ENCODE peak calls at places on chromosomes 5 and 9, in seven cellular contexts. D is AG04449, F is heart left ventricle, S is tibial artery, K is right atrium auricular region, U is tibial nerve, V is esophagus squamous epithelium. R is an unnamed sample.

GRCh38 chr5:143186623-143187022 is 216.9 kb downstream of the NR3C1 start:
- DNase-seq in D (no peak), F (no peak), S (no peak), K (no peak), U (no peak), V (no peak), R (no peak)

GRCh38 chr5:173581408-173582197 is 34.8 kb downstream of the BOD1 start:
- DNase-seq in D (no peak), F (no peak), S (no peak), K (no peak), U (no peak), V (no peak), R (no peak)

GRCh38 chr9:132647355-132647754 is 22.4 kb downstream of the DDX31 start:
- DNase-seq in D (peak; percentile 96), F (no peak), S (no peak), K (no peak), U (no peak), V (no peak), R (peak; percentile 98)

GRCh38 chr5:168851902-168852321 is 272.7 kb upstream of the PANK3 start:
- DNase-seq in D (peak; percentile 79), F (no peak), S (no peak), K (no peak), U (no peak), V (no peak), R (peak; percentile 72)

GRCh38 chr5:67437905-67438845 is 241.6 kb upstream of the CD180 start:
- DNase-seq in D (no peak), F (no peak), S (no peak), K (no peak), U (no peak), V (no peak), R (no peak)

GRCh38 chr5:152676177-152676576 is 271.1 kb upstream of the NMUR2 start:
- DNase-seq in D (no peak), F (no peak), S (no peak), K (no peak), U (no peak), V (no peak), R (no peak)

GRCh38 chr5:41510176-41510831 is at the start of gene PLCXD3:
- DNase-seq in D (no peak), F (peak; percentile 65), S (peak; percentile 28), K (peak; percentile 64), U (no peak), V (no peak), R (no peak)

GRCh38 chr9:76581752-76582151 is 122.8 kb downstream of the GCNT1 start:
- DNase-seq in D (no peak), F (no peak), S (no peak), K (peak; percentile 42), U (no peak), V (no peak), R (no peak)

GRCh38 chr5:149940077-149940574 is 4.5 kb downstream of the PDE6A start:
- DNase-seq in D (no peak), F (no peak), S (no peak), K (no peak), U (no peak), V (no peak), R (no peak)

GRCh38 chr5:123582570-123583293 is 70.8 kb downstream of the CSNK1G3 start:
- DNase-seq in D (no peak), F (no peak), S (no peak), K (no peak), U (no peak), V (no peak), R (no peak)

GRCh38 chr9:128617943-128618342 is 38.7 kb downstream of the DYNC2I2 start:
- DNase-seq in D (no peak), F (no peak), S (no peak), K (no peak), U (no peak), V (no peak), R (no peak)

GRCh38 chr5:72558383-72558782 is 51.2 kb upstream of the ZNF366 start:
- DNase-seq in D (no peak), F (no peak), S (no peak), K (no peak), U (no peak), V (no peak), R (no peak)

GRCh38 chr9:111917980-111918379 is 21.4 kb downstream of the UGCG start:
- DNase-seq in D (no peak), F (no peak), S (no peak), K (no peak), U (no peak), V (no peak), R (no peak)

GRCh38 chr5:78677777-78678668 is 29.5 kb upstream of the LHFPL2 start:
- DNase-seq in D (peak; percentile 84), F (no peak), S (peak; percentile 85), K (peak; percentile 87), U (peak; percentile 79), V (no peak), R (peak; percentile 98)

GRCh38 chr5:142886211-142886610 is 116.0 kb downstream of the ARHGAP26 start:
- DNase-seq in D (no peak), F (no peak), S (no peak), K (no peak), U (no peak), V (no peak), R (no peak)

GRCh38 chr5:172795401-172795977 is 24.5 kb upstream of the DUSP1 start:
- DNase-seq in D (no peak), F (peak; percentile 95), S (peak; percentile 97), K (peak; percentile 99), U (peak; percentile 95), V (no peak), R (peak; percentile 87)

GRCh38 chr5:99721487-99721886 is 792.7 kb upstream of the CHD1 start:
- DNase-seq in D (no peak), F (no peak), S (no peak), K (no peak), U (no peak), V (no peak), R (no peak)

GRCh38 chr5:137516251-137516797 is 17.2 kb upstream of the SPOCK1 start:
- DNase-seq in D (no peak), F (peak; percentile 18), S (no peak), K (no peak), U (no peak), V (no peak), R (no peak)

GRCh38 chr5:135086326-135086725 is 52.3 kb upstream of the PITX1 start:
- DNase-seq in D (no peak), F (no peak), S (no peak), K (no peak), U (no peak), V (no peak), R (no peak)

GRCh38 chr5:150313501-150313900 is 10.8 kb upstream of the ARSI start:
- DNase-seq in D (no peak), F (no peak), S (no peak), K (no peak), U (no peak), V (no peak), R (no peak)

GRCh38 chr9:76153372-76153771 is 240.9 kb downstream of the RFK start:
- DNase-seq in D (no peak), F (no peak), S (no peak), K (no peak), U (no peak), V (no peak), R (no peak)

GRCh38 chr9:129385615-129385934 is 207.5 kb upstream of the IER5L start:
- DNase-seq in D (no peak), F (peak; percentile 3), S (no peak), K (no peak), U (no peak), V (no peak), R (no peak)

DNA sequence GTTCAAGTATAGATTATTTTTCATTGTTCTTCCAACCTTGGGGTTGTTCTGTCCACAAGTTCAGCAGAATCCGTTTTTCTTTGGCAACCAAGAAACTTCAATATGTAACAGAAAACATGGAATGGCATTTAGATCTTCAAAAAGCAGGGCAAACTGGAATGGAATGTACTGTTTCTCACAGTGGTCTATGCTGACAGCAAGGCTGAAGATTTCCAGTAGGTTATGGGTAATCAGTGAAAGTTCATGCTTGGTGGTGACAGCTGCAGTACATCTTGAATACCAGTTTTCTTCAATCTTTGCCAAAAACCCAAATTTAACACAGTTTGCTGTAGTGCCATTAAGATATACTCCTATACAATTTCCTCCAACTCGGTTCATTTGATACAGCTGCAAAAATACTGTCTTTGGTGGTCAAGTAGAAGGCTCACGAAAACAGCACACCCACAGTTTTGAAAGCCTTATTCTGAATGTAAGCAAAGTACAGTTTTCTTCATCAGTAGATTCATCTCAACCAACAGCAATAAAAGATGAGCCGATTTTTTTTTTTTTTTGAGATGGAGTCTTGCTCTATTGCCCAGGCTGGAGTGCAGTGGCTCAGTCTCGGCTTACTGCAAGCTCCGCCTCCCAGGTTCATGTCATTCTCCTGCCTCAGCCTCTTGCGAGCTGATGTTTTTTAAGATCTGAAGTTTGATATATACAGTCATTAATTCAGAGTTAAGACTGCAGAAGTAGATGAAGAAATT is 4.9 kb downstream of the TRIM52 start:
- DNase-seq in D (no peak), F (no peak), S (no peak), K (no peak), U (no peak), V (no peak), R (no peak)
- H3K4me3 ChIP-seq in D (no peak overlapping the region), F (no peak overlapping the region), S (no peak overlapping the region), K (no peak overlapping the region), U (no peak overlapping the region), V (no peak overlapping the region), R (no peak overlapping the region)

GRCh38 chr9:36138496-36138895 is 2.0 kb downstream of the GLIPR2 start:
- DNase-seq in D (no peak), F (no peak), S (no peak), K (no peak), U (no peak), V (no peak), R (no peak)
- H3K4me3 ChIP-seq in D (no peak overlapping the region), F (no peak overlapping the region), S (no peak overlapping the region), K (no peak overlapping the region), U (no peak overlapping the region), V (no peak overlapping the region), R (no peak overlapping the region)

DNA sequence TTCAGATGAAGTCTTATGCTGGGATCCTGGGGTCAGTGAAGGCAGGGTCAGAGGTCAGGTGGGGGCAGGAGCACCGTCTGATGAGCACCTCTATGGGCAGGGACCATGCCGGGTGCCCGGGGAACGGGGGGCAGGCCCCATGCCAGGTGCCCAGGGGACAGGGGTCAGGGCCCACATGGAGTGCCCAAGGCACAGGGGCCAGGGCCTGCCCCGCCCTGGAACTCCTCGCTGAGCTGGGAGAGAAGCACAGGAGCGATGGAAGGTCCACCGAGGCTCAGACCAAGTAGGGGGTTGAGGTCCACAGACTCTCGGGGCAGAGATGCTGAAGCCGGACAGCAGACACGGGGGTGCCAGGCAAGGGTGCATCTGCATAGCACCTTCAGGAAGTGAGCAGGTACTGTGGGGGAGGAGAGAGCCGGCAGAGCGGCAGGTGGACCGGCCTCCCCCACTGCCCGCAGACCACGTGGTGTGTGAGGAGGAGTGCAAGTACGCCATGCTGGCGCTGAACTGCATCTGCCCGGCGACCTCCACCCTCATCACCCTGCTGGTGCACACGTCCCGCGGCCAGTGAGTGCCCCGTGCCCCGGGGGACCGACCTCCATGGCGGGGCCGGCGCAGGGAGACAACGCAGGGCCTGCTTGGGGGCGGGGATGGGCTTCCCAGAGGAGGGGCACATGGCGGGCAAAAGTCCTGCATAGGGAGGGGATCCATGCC is 67.7 kb downstream of the KCNT1 start:
- DNase-seq in D (no peak), F (no peak), S (no peak), K (no peak), U (no peak), V (no peak), R (no peak)
- H3K4me3 ChIP-seq in D (no peak overlapping the region), F (no peak overlapping the region), S (no peak overlapping the region), K (no peak overlapping the region), U (no peak overlapping the region), V (no peak overlapping the region), R (no peak overlapping the region)

DNA sequence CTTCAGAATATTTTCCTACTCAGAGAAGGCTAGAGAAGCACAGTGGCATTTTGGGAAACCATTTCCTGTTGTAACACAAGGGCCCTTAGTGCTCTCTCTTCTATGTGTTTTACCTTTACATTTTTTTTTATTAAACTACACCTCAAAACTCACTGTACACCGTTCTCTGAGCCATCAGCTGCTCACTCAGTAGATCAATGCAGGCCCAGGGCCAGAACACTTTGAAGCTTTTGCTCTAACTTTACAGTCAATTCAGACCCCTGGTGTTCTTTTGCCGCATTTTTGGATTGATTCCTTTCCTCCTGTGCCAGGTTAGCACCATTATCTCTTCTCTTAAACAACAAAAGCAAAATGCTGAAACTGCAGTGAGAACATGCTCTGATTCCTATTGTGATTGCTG is 269.9 kb upstream of the RGMB start:
- DNase-seq in D (no peak), F (no peak), S (no peak), K (no peak), U (no peak), V (no peak), R (no peak)
- H3K4me3 ChIP-seq in D (no peak overlapping the region), F (no peak overlapping the region), S (no peak overlapping the region), K (no peak overlapping the region), U (no peak overlapping the region), V (no peak overlapping the region), R (no peak overlapping the region)